ENCODE peak calls at places on chromosomes 13 and 19, in seven cellular contexts. One of them, this sample, is unnamed.
A peak's percentile ranks its signal among the peaks of the same experiment; 100 is the strongest.

GRCh38 chr19:633786-634639 is 676 bp upstream of the POLRMT start:
- DNase-seq in lower leg skin: no peak
- DNase-seq in cardiac fibroblast: no peak
- DNase-seq in IMR-90: peak; percentile 11
- DNase-seq in thoracic aorta: no peak
- DNase-seq in lung: no peak
- DNase-seq in fibroblast of lung: no peak
- DNase-seq in this sample: no peak

GRCh38 chr13:77338329-77338728 is 11.4 kb upstream of the MYCBP2 start:
- DNase-seq in cardiac fibroblast: no peak
- DNase-seq in lung: no peak
- DNase-seq in fibroblast of lung: no peak
- DNase-seq in thoracic aorta: no peak
- DNase-seq in lower leg skin: no peak
- DNase-seq in IMR-90: no peak
- DNase-seq in this sample: no peak

GRCh38 chr19:18478545-18479311 is 40.8 kb upstream of the ISYNA1 start:
- DNase-seq in thoracic aorta: peak; percentile 58
- DNase-seq in fibroblast of lung: peak; percentile 84
- DNase-seq in cardiac fibroblast: peak; percentile 91
- DNase-seq in lower leg skin: peak; percentile 87
- DNase-seq in IMR-90: peak; percentile 94
- DNase-seq in lung: peak; percentile 82
- DNase-seq in this sample: peak; percentile 91

GRCh38 chr13:37700887-37701286 is 102.3 kb upstream of the POSTN start:
- DNase-seq in fibroblast of lung: peak; percentile 26
- DNase-seq in lower leg skin: no peak
- DNase-seq in cardiac fibroblast: peak; percentile 64
- DNase-seq in thoracic aorta: no peak
- DNase-seq in IMR-90: peak; percentile 11
- DNase-seq in lung: no peak
- DNase-seq in this sample: no peak

GRCh38 chr13:31242935-31243334 is 43.2 kb downstream of the B3GLCT start:
- DNase-seq in IMR-90: peak; percentile 32
- DNase-seq in fibroblast of lung: peak; percentile 66
- DNase-seq in thoracic aorta: no peak
- DNase-seq in cardiac fibroblast: peak; percentile 13
- DNase-seq in lung: no peak
- DNase-seq in lower leg skin: no peak
- DNase-seq in this sample: no peak

GRCh38 chr19:44653977-44654784 is 10.5 kb downstream of the PVR start:
- DNase-seq in cardiac fibroblast: peak; percentile 67
- DNase-seq in lower leg skin: peak; percentile 69
- DNase-seq in fibroblast of lung: peak; percentile 55
- DNase-seq in thoracic aorta: no peak
- DNase-seq in IMR-90: peak; percentile 43
- DNase-seq in lung: peak; percentile 79
- DNase-seq in this sample: peak; percentile 90

GRCh38 chr13:106036870-106037269 is 498.6 kb downstream of the EFNB2 start:
- DNase-seq in lung: no peak
- DNase-seq in thoracic aorta: no peak
- DNase-seq in fibroblast of lung: no peak
- DNase-seq in cardiac fibroblast: no peak
- DNase-seq in lower leg skin: no peak
- DNase-seq in IMR-90: no peak
- DNase-seq in this sample: no peak

GRCh38 chr19:30118221-30118620 is 176.2 kb downstream of the URI1 start:
- DNase-seq in lower leg skin: no peak
- DNase-seq in lung: no peak
- DNase-seq in IMR-90: no peak
- DNase-seq in cardiac fibroblast: no peak
- DNase-seq in thoracic aorta: no peak
- DNase-seq in fibroblast of lung: no peak
- DNase-seq in this sample: no peak

GRCh38 chr13:51225034-51225433 is 2.8 kb downstream of the FAM124A start:
- DNase-seq in thoracic aorta: no peak
- DNase-seq in lower leg skin: no peak
- DNase-seq in lung: no peak
- DNase-seq in cardiac fibroblast: no peak
- DNase-seq in IMR-90: no peak
- DNase-seq in fibroblast of lung: no peak
- DNase-seq in this sample: no peak

GRCh38 chr13:111153977-111154332 is 38.8 kb downstream of the ARHGEF7 start:
- DNase-seq in lower leg skin: peak; percentile 36
- DNase-seq in fibroblast of lung: no peak
- DNase-seq in IMR-90: no peak
- DNase-seq in cardiac fibroblast: no peak
- DNase-seq in lung: peak; percentile 34
- DNase-seq in thoracic aorta: no peak
- DNase-seq in this sample: no peak

GRCh38 chr19:20776083-20777076 is at the start of gene ZNF66:
- DNase-seq in cardiac fibroblast: peak; percentile 98
- DNase-seq in fibroblast of lung: peak; percentile 97
- DNase-seq in thoracic aorta: peak; percentile 93
- DNase-seq in IMR-90: peak; percentile 95
- DNase-seq in lung: peak; percentile 97
- DNase-seq in lower leg skin: peak; percentile 97
- DNase-seq in this sample: peak; percentile 88

GRCh38 chr13:44819245-44819644 is 170.0 kb downstream of the NUFIP1 start:
- DNase-seq in cardiac fibroblast: peak; percentile 71
- DNase-seq in thoracic aorta: no peak
- DNase-seq in IMR-90: peak; percentile 95
- DNase-seq in lung: no peak
- DNase-seq in lower leg skin: no peak
- DNase-seq in fibroblast of lung: peak; percentile 63
- DNase-seq in this sample: peak; percentile 41

GRCh38 chr19:58229255-58229639 is 533 bp downstream of the ZNF544 start:
- DNase-seq in thoracic aorta: no peak
- DNase-seq in lung: no peak
- DNase-seq in IMR-90: peak; percentile 12
- DNase-seq in lower leg skin: no peak
- DNase-seq in cardiac fibroblast: peak; percentile 46
- DNase-seq in fibroblast of lung: peak; percentile 34
- DNase-seq in this sample: no peak

GRCh38 chr19:43148233-43148632 is 38.1 kb downstream of the PSG5 start:
- DNase-seq in cardiac fibroblast: peak; percentile 51
- DNase-seq in lung: no peak
- DNase-seq in fibroblast of lung: peak; percentile 71
- DNase-seq in thoracic aorta: no peak
- DNase-seq in IMR-90: peak; percentile 93
- DNase-seq in lower leg skin: peak; percentile 69
- DNase-seq in this sample: no peak

GRCh38 chr19:41521860-41522555 is 54.0 kb upstream of the CEACAM21 start:
- DNase-seq in IMR-90: no peak
- DNase-seq in cardiac fibroblast: no peak
- DNase-seq in lung: no peak
- DNase-seq in thoracic aorta: no peak
- DNase-seq in fibroblast of lung: no peak
- DNase-seq in lower leg skin: no peak
- DNase-seq in this sample: peak; percentile 46

GRCh38 chr13:62119739-62120700 is 704.4 kb upstream of the PCDH20 start:
- DNase-seq in lung: no peak
- DNase-seq in fibroblast of lung: peak; percentile 47
- DNase-seq in IMR-90: peak; percentile 17
- DNase-seq in cardiac fibroblast: peak; percentile 12
- DNase-seq in lower leg skin: no peak
- DNase-seq in thoracic aorta: no peak
- DNase-seq in this sample: peak; percentile 32

GRCh38 chr19:5454743-5455142 is 474 bp upstream of the ZNRF4 start:
- DNase-seq in lung: no peak
- DNase-seq in lower leg skin: no peak
- DNase-seq in IMR-90: no peak
- DNase-seq in cardiac fibroblast: no peak
- DNase-seq in fibroblast of lung: no peak
- DNase-seq in thoracic aorta: no peak
- DNase-seq in this sample: no peak

GRCh38 chr13:107545946-107546502 is 669.3 kb downstream of the LIG4 start:
- DNase-seq in cardiac fibroblast: no peak
- DNase-seq in IMR-90: no peak
- DNase-seq in thoracic aorta: no peak
- DNase-seq in lower leg skin: no peak
- DNase-seq in lung: no peak
- DNase-seq in fibroblast of lung: no peak
- DNase-seq in this sample: no peak

GRCh38 chr13:72290962-72291681 is 424.1 kb upstream of the DACH1 start:
- DNase-seq in lung: no peak
- DNase-seq in lower leg skin: no peak
- DNase-seq in cardiac fibroblast: peak; percentile 32
- DNase-seq in IMR-90: no peak
- DNase-seq in fibroblast of lung: peak; percentile 30
- DNase-seq in thoracic aorta: no peak
- DNase-seq in this sample: no peak

GRCh38 chr13:35963982-35964665 is 167.1 kb downstream of the DCLK1 start:
- DNase-seq in lung: no peak
- DNase-seq in cardiac fibroblast: no peak
- DNase-seq in lower leg skin: no peak
- DNase-seq in thoracic aorta: no peak
- DNase-seq in fibroblast of lung: peak; percentile 4
- DNase-seq in IMR-90: no peak
- DNase-seq in this sample: no peak

GRCh38 chr13:57582032-57582431 is 49.5 kb upstream of the PCDH17 start:
- DNase-seq in lower leg skin: no peak
- DNase-seq in fibroblast of lung: no peak
- DNase-seq in thoracic aorta: no peak
- DNase-seq in cardiac fibroblast: no peak
- DNase-seq in IMR-90: no peak
- DNase-seq in lung: no peak
- DNase-seq in this sample: no peak

DNA sequence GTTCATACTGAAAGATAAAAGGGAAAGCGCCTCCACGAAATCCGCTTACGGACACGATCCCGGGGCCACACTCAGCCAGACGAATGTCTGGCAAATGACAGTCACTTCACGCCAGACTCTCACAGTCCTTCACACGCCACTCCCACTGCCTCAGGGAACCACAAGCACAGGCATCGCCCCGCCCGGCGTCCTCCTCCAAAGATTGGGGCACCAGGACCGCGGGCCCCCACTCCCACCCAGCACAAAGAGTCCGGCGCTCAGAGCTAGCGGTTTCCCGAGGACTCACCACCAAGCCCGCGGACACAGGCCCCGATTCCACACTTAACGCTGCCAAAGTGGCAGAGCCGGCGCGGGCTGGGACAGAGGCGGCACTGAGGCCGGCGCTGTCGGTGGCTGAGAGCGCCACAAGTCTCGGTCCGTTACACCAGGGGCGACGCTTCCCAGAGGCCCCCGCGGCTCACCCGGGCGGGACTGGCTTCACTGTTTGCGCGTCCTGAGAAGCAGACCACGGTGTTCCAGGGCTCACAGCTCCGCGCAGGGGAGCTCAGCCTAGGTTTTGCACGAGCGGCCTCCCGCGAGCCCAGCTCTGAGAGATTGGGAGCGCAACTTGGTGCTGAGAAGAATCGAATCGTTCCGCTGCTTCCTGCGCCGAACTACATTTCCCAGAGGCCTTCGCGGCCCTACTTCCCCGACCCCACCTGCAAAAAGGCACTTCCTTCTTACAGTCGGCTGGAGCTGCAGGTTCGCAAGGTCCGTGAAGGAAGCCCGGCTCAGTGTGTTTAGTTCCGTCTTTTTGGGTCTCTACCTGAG is at the start of gene ZNF569:
- DNase-seq in lung: peak; percentile 91
- DNase-seq in lower leg skin: peak; percentile 89
- DNase-seq in thoracic aorta: peak; percentile 59
- DNase-seq in cardiac fibroblast: peak; percentile 97
- DNase-seq in fibroblast of lung: peak; percentile 96
- DNase-seq in IMR-90: peak; percentile 95
- DNase-seq in this sample: peak; percentile 88
- TF ChIP-seq CTCF in lung: no peak
- TF ChIP-seq CTCF in lower leg skin: no peak
- TF ChIP-seq CTCF in thoracic aorta: no peak
- TF ChIP-seq CTCF in cardiac fibroblast: no peak
- TF ChIP-seq CTCF in fibroblast of lung: no peak
- TF ChIP-seq CTCF in IMR-90: no peak
- TF ChIP-seq CTCF in this sample: no peak

DNA sequence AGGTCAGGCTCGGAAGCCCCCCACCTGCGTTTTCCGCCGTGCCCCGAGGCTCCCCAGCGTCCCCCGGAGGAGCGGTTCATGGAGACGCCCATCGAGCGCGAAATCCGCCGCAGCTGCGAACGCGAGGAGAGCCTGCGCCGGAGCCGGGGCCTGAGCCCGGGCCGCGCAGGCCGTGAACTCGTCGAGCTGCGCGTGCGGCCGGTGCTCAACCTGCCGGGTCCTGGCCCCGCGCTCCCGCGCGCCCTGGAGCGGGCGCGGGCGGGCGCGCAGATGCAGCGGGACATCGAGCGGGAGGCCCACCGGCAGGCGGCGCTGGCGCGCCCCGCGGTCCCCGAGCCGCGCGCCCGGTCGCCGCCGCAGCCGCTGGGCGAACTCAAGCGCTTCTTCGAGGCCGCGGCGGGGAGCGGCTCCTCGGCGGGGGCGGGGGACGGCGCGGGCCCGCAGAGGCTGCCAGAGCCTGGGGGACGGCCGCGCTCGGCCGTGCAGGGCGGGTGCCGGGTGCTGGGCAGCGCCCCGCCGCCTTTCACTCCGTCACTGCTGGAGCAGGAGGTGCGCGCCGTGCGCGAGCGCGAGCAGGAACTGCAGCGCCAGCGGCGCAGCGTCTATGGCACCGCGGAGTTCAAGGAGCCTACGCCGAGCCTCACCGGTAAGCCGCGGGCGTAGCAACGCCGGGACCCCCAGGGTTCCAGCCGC is 792 bp downstream of the MISP3 start:
- DNase-seq in cardiac fibroblast: peak; percentile 79
- DNase-seq in lower leg skin: peak; percentile 56
- DNase-seq in IMR-90: peak; percentile 82
- DNase-seq in fibroblast of lung: peak; percentile 78
- DNase-seq in lung: peak; percentile 77
- DNase-seq in thoracic aorta: no peak
- DNase-seq in this sample: peak; percentile 86
- TF ChIP-seq CTCF in cardiac fibroblast: peak; percentile 1
- TF ChIP-seq CTCF in lower leg skin: no peak
- TF ChIP-seq CTCF in IMR-90: peak; percentile 66
- TF ChIP-seq CTCF in fibroblast of lung: peak; percentile 13
- TF ChIP-seq CTCF in lung: peak; percentile 30
- TF ChIP-seq CTCF in thoracic aorta: no peak
- TF ChIP-seq CTCF in this sample: peak; percentile 93

GRCh38 chr13:23778007-23778687 is 111.1 kb downstream of the MIPEP start:
- DNase-seq in fibroblast of lung: peak; percentile 96
- DNase-seq in lower leg skin: no peak
- DNase-seq in IMR-90: peak; percentile 83
- DNase-seq in thoracic aorta: no peak
- DNase-seq in cardiac fibroblast: no peak
- DNase-seq in lung: no peak
- DNase-seq in this sample: no peak
- TF ChIP-seq CTCF in fibroblast of lung: peak; percentile 62
- TF ChIP-seq CTCF in lower leg skin: no peak
- TF ChIP-seq CTCF in IMR-90: peak; percentile 35
- TF ChIP-seq CTCF in thoracic aorta: no peak
- TF ChIP-seq CTCF in cardiac fibroblast: no peak
- TF ChIP-seq CTCF in lung: no peak
- TF ChIP-seq CTCF in this sample: peak; percentile 19

GRCh38 chr19:15025237-15025636 is 24.0 kb upstream of the CASP14 start:
- DNase-seq in IMR-90: no peak
- DNase-seq in lower leg skin: no peak
- DNase-seq in lung: no peak
- DNase-seq in thoracic aorta: no peak
- DNase-seq in fibroblast of lung: no peak
- DNase-seq in cardiac fibroblast: no peak
- DNase-seq in this sample: peak; percentile 44
- TF ChIP-seq CTCF in IMR-90: no peak
- TF ChIP-seq CTCF in lower leg skin: no peak
- TF ChIP-seq CTCF in lung: no peak
- TF ChIP-seq CTCF in thoracic aorta: no peak
- TF ChIP-seq CTCF in fibroblast of lung: no peak
- TF ChIP-seq CTCF in cardiac fibroblast: no peak
- TF ChIP-seq CTCF in this sample: peak; percentile 12

GRCh38 chr13:27839809-27840467 is 47.7 kb downstream of the GSX1 start:
- DNase-seq in lower leg skin: no peak
- DNase-seq in thoracic aorta: no peak
- DNase-seq in IMR-90: no peak
- DNase-seq in cardiac fibroblast: no peak
- DNase-seq in fibroblast of lung: no peak
- DNase-seq in lung: no peak
- DNase-seq in this sample: no peak
- TF ChIP-seq CTCF in lower leg skin: no peak
- TF ChIP-seq CTCF in thoracic aorta: no peak
- TF ChIP-seq CTCF in IMR-90: no peak
- TF ChIP-seq CTCF in cardiac fibroblast: no peak
- TF ChIP-seq CTCF in fibroblast of lung: no peak
- TF ChIP-seq CTCF in lung: no peak
- TF ChIP-seq CTCF in this sample: no peak